ENCODE peak calls at places on chromosomes 3 and 15, in four cellular contexts. One of them, this sample, is unnamed.

GRCh38 chr15:40038267-40038653 is 721 bp downstream of the SRP14 start:
- DNase-seq in right lobe of liver: no peak
- DNase-seq in HAP-1: no peak
- DNase-seq in cardiac muscle cell: peak; percentile 33
- DNase-seq in this sample: no peak

GRCh38 chr3:18012464-18012863 is 270.0 kb upstream of the TBC1D5 start:
- DNase-seq in HAP-1: no peak
- DNase-seq in right lobe of liver: no peak
- DNase-seq in cardiac muscle cell: no peak
- DNase-seq in this sample: no peak

GRCh38 chr3:13042127-13042931 is 30.9 kb downstream of the IQSEC1 start:
- DNase-seq in right lobe of liver: no peak
- DNase-seq in cardiac muscle cell: no peak
- DNase-seq in HAP-1: no peak
- DNase-seq in this sample: no peak

GRCh38 chr15:51155016-51155580 is 60.4 kb upstream of the TNFAIP8L3 start:
- DNase-seq in cardiac muscle cell: no peak
- DNase-seq in HAP-1: no peak
- DNase-seq in right lobe of liver: no peak
- DNase-seq in this sample: no peak

GRCh38 chr15:88513195-88513594 is 33.3 kb downstream of the DET1 start:
- DNase-seq in right lobe of liver: no peak
- DNase-seq in HAP-1: no peak
- DNase-seq in cardiac muscle cell: no peak
- DNase-seq in this sample: no peak

GRCh38 chr3:14539384-14540208 is 546 bp downstream of the GRIP2 start:
- DNase-seq in HAP-1: no peak
- DNase-seq in right lobe of liver: no peak
- DNase-seq in cardiac muscle cell: no peak
- DNase-seq in this sample: no peak

GRCh38 chr3:5013021-5013906 is 34.0 kb downstream of the BHLHE40 start:
- DNase-seq in cardiac muscle cell: no peak
- DNase-seq in HAP-1: no peak
- DNase-seq in right lobe of liver: no peak
- DNase-seq in this sample: no peak

GRCh38 chr3:77513541-77513940 is 473.6 kb downstream of the ROBO2 start:
- DNase-seq in HAP-1: no peak
- DNase-seq in cardiac muscle cell: peak; percentile 8
- DNase-seq in right lobe of liver: no peak
- DNase-seq in this sample: no peak

GRCh38 chr3:124779751-124780191 is 49.5 kb downstream of the UMPS start:
- DNase-seq in HAP-1: no peak
- DNase-seq in cardiac muscle cell: no peak
- DNase-seq in right lobe of liver: no peak
- DNase-seq in this sample: no peak

GRCh38 chr3:38490288-38490860 is 5.8 kb upstream of the EXOG start:
- DNase-seq in HAP-1: no peak
- DNase-seq in right lobe of liver: no peak
- DNase-seq in cardiac muscle cell: no peak
- DNase-seq in this sample: no peak

GRCh38 chr3:134462236-134463059 is 23.3 kb downstream of the ANAPC13 start:
- DNase-seq in HAP-1: no peak
- DNase-seq in cardiac muscle cell: no peak
- DNase-seq in right lobe of liver: no peak
- DNase-seq in this sample: no peak

GRCh38 chr15:76179023-76179422 is 119.2 kb downstream of the TMEM266 start:
- DNase-seq in cardiac muscle cell: no peak
- DNase-seq in right lobe of liver: no peak
- DNase-seq in HAP-1: no peak
- DNase-seq in this sample: no peak

GRCh38 chr15:81098884-81099601 is 35.0 kb upstream of the CFAP161 start:
- DNase-seq in HAP-1: no peak
- DNase-seq in cardiac muscle cell: no peak
- DNase-seq in right lobe of liver: no peak
- DNase-seq in this sample: no peak

GRCh38 chr3:14210843-14211594 is 32.4 kb downstream of the LSM3 start:
- DNase-seq in cardiac muscle cell: no peak
- DNase-seq in right lobe of liver: no peak
- DNase-seq in HAP-1: no peak
- DNase-seq in this sample: no peak

GRCh38 chr3:167497903-167498302 is 24.1 kb upstream of the SERPINI2 start:
- DNase-seq in HAP-1: no peak
- DNase-seq in cardiac muscle cell: no peak
- DNase-seq in right lobe of liver: no peak
- DNase-seq in this sample: no peak

GRCh38 chr3:186646106-186646505 is 5.9 kb downstream of the FETUB start:
- DNase-seq in cardiac muscle cell: no peak
- DNase-seq in HAP-1: no peak
- DNase-seq in right lobe of liver: no peak
- DNase-seq in this sample: no peak
- H3K27me3 ChIP-seq in cardiac muscle cell: no peaks in the 10 kb centered on the region
- H3K27me3 ChIP-seq in HAP-1: peaks cover 4% of the 10 kb centered on the region
- H3K27me3 ChIP-seq in right lobe of liver: no peaks in the 10 kb centered on the region
- H3K27me3 ChIP-seq in this sample: no peaks in the 10 kb centered on the region

GRCh38 chr15:44296625-44297524 is 8.4 kb downstream of the GOLM2 start:
- DNase-seq in right lobe of liver: no peak
- DNase-seq in HAP-1: no peak
- DNase-seq in cardiac muscle cell: peak; percentile 8
- DNase-seq in this sample: no peak
- H3K4me3 ChIP-seq in right lobe of liver: no peak overlapping the region
- H3K4me3 ChIP-seq in HAP-1: no peak overlapping the region
- H3K4me3 ChIP-seq in cardiac muscle cell: no peak overlapping the region
- H3K4me3 ChIP-seq in this sample: no peak overlapping the region

GRCh38 chr15:52788099-52788986 is 1.8 kb downstream of the ONECUT1 start:
- DNase-seq in cardiac muscle cell: no peak
- DNase-seq in right lobe of liver: no peak
- DNase-seq in HAP-1: no peak
- DNase-seq in this sample: no peak
- H3K27me3 ChIP-seq in cardiac muscle cell: peaks cover 99% of the 10 kb centered on the region
- H3K27me3 ChIP-seq in right lobe of liver: no peaks in the 10 kb centered on the region
- H3K27me3 ChIP-seq in HAP-1: peaks cover 52% of the 10 kb centered on the region
- H3K27me3 ChIP-seq in this sample: peaks cover 69% of the 10 kb centered on the region

DNA sequence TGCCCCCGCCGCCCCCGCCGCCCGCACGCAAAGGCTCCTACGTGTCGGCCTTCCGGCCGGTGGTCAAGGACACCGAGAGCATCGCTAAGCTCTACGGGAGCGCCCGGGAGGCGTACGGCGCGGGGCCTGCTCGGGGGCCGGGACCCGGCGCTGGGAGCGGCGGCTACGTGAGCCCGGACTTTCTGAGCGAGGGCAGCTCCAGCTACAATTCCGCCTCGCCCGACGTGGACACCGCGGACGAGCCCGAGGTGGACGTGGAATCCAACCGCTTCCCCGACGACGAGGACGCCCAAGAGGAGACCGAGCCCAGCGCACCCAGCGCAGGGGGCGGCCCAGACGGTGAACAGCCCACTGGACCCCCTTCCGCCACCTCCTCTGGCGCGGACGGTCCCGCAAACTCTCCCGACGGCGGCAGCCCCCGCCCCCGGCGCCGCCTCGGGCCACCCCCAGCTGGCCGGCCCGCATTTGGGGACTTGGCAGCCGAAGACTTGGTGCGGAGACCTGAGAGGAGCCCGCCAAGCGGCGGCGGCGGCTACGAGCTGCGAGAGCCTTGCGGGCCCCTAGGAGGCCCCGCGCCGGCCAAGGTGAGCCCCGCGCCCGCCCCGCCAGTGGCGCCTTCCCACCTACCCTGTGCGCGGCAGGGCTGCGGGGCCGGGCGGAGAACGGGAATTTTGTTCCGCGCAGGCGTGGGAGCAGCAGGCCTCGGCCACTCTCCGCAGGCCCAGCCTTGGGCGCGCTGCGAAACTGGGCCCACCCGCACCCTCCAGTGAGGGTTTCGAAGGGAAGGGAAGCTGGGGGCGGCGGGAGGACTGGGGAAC is 2.5 kb downstream of the SKOR1 start:
- DNase-seq in cardiac muscle cell: no peak
- DNase-seq in right lobe of liver: no peak
- DNase-seq in HAP-1: no peak
- DNase-seq in this sample: no peak
- H3K4me3 ChIP-seq in cardiac muscle cell: no peak overlapping the region
- H3K4me3 ChIP-seq in right lobe of liver: no peak overlapping the region
- H3K4me3 ChIP-seq in HAP-1: no peak overlapping the region
- H3K4me3 ChIP-seq in this sample: no peak overlapping the region

DNA sequence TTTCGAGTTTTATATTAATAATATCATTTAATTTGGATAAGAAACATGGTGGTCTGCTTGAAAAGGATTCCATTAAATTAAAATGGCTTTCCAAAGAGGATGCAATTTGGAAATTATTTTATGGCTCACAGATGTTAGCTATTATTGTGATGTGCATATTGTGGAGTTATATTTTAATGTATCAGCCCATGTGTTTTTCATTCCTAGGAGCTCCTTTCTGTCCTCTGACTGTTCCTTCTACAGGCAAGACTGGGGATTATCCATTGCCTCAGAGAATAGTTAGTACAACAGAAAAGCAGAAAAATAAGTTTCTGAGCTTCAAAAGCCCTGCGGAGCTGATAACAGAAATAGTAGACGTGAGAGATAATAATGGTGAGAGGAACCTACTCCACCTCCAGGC is 376.7 kb upstream of the PDZRN3 start:
- DNase-seq in cardiac muscle cell: no peak
- DNase-seq in right lobe of liver: no peak
- DNase-seq in HAP-1: no peak
- DNase-seq in this sample: no peak
- H3K27me3 ChIP-seq in cardiac muscle cell: no peaks in the 10 kb centered on the region
- H3K27me3 ChIP-seq in right lobe of liver: no peaks in the 10 kb centered on the region
- H3K27me3 ChIP-seq in HAP-1: no peaks in the 10 kb centered on the region
- H3K27me3 ChIP-seq in this sample: no peaks in the 10 kb centered on the region

DNA sequence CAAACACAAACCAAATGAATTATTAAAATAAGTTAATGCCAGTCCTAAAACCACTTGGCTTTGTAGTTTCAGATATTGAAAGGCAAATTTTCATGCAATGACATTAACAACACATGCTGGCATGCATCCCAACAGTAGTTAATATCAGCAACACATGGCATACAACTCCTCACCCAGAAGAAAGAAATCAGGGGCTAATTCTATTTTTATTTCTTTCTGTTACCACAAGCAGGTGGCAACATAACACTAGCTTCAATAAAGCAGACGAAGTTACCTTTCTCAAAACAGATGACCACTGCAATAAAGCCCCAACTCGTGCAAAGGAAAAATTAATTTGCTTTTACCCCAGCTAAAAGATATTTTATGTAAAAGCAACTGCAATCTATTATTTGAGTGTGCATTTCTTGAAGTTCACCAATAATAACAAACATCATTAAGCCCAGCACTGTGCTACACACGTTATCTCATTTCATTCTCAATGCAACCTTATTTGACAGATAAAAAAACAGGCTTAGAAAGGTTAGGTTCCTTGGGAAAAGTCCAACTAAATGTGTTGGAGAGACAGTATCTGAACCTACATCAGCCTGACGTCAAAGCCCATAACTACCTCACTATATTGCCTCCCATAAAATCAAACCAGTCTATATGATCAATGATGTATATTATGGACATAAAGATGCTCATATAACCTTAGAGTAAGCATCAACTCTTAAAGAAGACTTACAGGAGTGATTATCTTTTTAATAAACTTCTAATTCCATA is 2.8 kb downstream of the TOP2B start:
- DNase-seq in right lobe of liver: no peak
- DNase-seq in cardiac muscle cell: peak; percentile 25
- DNase-seq in HAP-1: no peak
- DNase-seq in this sample: no peak
- H3K4me3 ChIP-seq in right lobe of liver: no peak overlapping the region
- H3K4me3 ChIP-seq in cardiac muscle cell: peak overlapping the region; percentile 70
- H3K4me3 ChIP-seq in HAP-1: peak overlapping the region; percentile 72
- H3K4me3 ChIP-seq in this sample: no peak overlapping the region

DNA sequence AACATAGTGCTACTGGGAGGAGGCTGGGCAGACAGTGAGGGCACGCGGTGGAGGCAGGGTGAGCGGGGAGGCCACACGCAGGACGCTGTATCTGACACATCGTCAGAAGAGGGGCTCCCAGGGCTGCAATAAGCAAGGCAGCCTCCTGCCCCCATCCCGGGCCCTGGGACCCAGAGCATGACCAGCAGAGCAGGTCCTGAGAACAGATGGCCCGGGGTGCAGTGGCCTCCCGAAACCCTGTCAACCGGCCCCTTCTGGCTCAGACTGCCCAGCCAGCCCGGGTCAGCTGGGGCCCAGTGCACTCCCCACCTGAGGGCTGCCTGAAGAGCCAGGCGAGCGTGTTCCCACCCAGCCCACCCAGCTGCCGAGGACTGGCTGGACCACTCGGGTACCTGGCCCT is 37.4 kb downstream of the DNAJB8 start:
- DNase-seq in HAP-1: no peak
- DNase-seq in right lobe of liver: no peak
- DNase-seq in cardiac muscle cell: no peak
- DNase-seq in this sample: no peak
- H3K27me3 ChIP-seq in HAP-1: no peaks in the 10 kb centered on the region
- H3K27me3 ChIP-seq in right lobe of liver: peaks cover 4% of the 10 kb centered on the region
- H3K27me3 ChIP-seq in cardiac muscle cell: peaks cover 71% of the 10 kb centered on the region
- H3K27me3 ChIP-seq in this sample: peaks cover 15% of the 10 kb centered on the region

GRCh38 chr3:185561958-185562357 is 9.6 kb upstream of the LIPH start:
- DNase-seq in cardiac muscle cell: peak; percentile 74
- DNase-seq in right lobe of liver: no peak
- DNase-seq in HAP-1: peak; percentile 48
- DNase-seq in this sample: no peak

GRCh38 chr3:185561374-185561943 is 9.1 kb upstream of the LIPH start:
- DNase-seq in right lobe of liver: no peak
- DNase-seq in HAP-1: no peak
- DNase-seq in cardiac muscle cell: no peak
- DNase-seq in this sample: no peak

GRCh38 chr3:185558395-185558794 is 6.0 kb upstream of the LIPH start:
- DNase-seq in right lobe of liver: no peak
- DNase-seq in cardiac muscle cell: no peak
- DNase-seq in HAP-1: no peak
- DNase-seq in this sample: no peak

GRCh38 chr3:185560676-185561075 is 8.3 kb upstream of the LIPH start:
- DNase-seq in right lobe of liver: no peak
- DNase-seq in HAP-1: no peak
- DNase-seq in cardiac muscle cell: peak; percentile 66
- DNase-seq in this sample: no peak

DNA sequence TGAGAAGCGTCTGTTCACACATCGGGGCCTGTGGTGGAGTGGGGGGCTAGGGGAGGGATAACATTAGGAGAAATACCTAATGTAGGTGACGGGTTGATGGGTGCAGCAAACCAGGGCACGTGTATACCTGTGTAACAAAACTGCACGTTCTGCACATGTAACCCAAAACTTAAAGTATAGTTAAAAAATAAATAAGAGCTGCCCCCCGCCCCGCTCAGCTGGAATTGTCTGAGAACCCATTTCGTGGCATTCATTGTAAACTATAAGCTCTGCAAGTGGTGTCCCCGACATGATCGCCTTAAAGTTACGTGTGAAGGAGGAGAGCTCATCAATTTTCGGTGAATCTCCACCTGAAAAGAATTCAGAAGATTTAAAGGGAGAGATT is 7.3 kb upstream of the LIPH start:
- DNase-seq in HAP-1: no peak
- DNase-seq in cardiac muscle cell: no peak
- DNase-seq in right lobe of liver: no peak
- DNase-seq in this sample: no peak
- H3K4me3 ChIP-seq in HAP-1: no peak overlapping the region
- H3K4me3 ChIP-seq in cardiac muscle cell: no peak overlapping the region
- H3K4me3 ChIP-seq in right lobe of liver: no peak overlapping the region
- H3K4me3 ChIP-seq in this sample: no peak overlapping the region